ENCODE peak calls at places on chromosomes 7 and 10, in four cellular contexts. One of them, this sample, is unnamed.

GRCh38 chr7:30391806-30392205 is 86.8 kb downstream of the NOD1 start:
- DNase-seq in activated naive CD4-positive, alpha-beta T cell treated with anti-CD3 and anti-CD28 coated beads for 36 hours: no peak
- DNase-seq in activated CD4-positive, alpha-beta T cell treated with anti-CD3 and anti-CD28 coated beads, Interleukin-2, amount 50 U/mL, for 24 hours: no peak
- DNase-seq in stimulated activated CD8-positive, alpha-beta memory T cell treated with anti-CD3 and anti-CD28 coated beads, Interleukin-12 subunit alpha, Interleukin-12 subunit beta, amount 100 ng/mL, for 1 hour: no peak
- DNase-seq in this sample: no peak

GRCh38 chr7:81231203-81231922 is 312.5 kb upstream of the SEMA3C start:
- DNase-seq in activated naive CD4-positive, alpha-beta T cell treated with anti-CD3 and anti-CD28 coated beads for 36 hours: no peak
- DNase-seq in activated CD4-positive, alpha-beta T cell treated with anti-CD3 and anti-CD28 coated beads, Interleukin-2, amount 50 U/mL, for 24 hours: no peak
- DNase-seq in stimulated activated CD8-positive, alpha-beta memory T cell treated with anti-CD3 and anti-CD28 coated beads, Interleukin-12 subunit alpha, Interleukin-12 subunit beta, amount 100 ng/mL, for 1 hour: no peak
- DNase-seq in this sample: no peak

GRCh38 chr10:63375458-63375857 is 90.3 kb downstream of the JMJD1C start:
- DNase-seq in activated naive CD4-positive, alpha-beta T cell treated with anti-CD3 and anti-CD28 coated beads for 36 hours: no peak
- DNase-seq in activated CD4-positive, alpha-beta T cell treated with anti-CD3 and anti-CD28 coated beads, Interleukin-2, amount 50 U/mL, for 24 hours: no peak
- DNase-seq in stimulated activated CD8-positive, alpha-beta memory T cell treated with anti-CD3 and anti-CD28 coated beads, Interleukin-12 subunit alpha, Interleukin-12 subunit beta, amount 100 ng/mL, for 1 hour: no peak
- DNase-seq in this sample: no peak

GRCh38 chr7:39554583-39555140 is 11.5 kb upstream of the YAE1 start:
- DNase-seq in activated naive CD4-positive, alpha-beta T cell treated with anti-CD3 and anti-CD28 coated beads for 36 hours: no peak
- DNase-seq in activated CD4-positive, alpha-beta T cell treated with anti-CD3 and anti-CD28 coated beads, Interleukin-2, amount 50 U/mL, for 24 hours: no peak
- DNase-seq in stimulated activated CD8-positive, alpha-beta memory T cell treated with anti-CD3 and anti-CD28 coated beads, Interleukin-12 subunit alpha, Interleukin-12 subunit beta, amount 100 ng/mL, for 1 hour: no peak
- DNase-seq in this sample: no peak

GRCh38 chr7:156064921-156065386 is 252.7 kb upstream of the SHH start:
- DNase-seq in activated naive CD4-positive, alpha-beta T cell treated with anti-CD3 and anti-CD28 coated beads for 36 hours: no peak
- DNase-seq in activated CD4-positive, alpha-beta T cell treated with anti-CD3 and anti-CD28 coated beads, Interleukin-2, amount 50 U/mL, for 24 hours: no peak
- DNase-seq in stimulated activated CD8-positive, alpha-beta memory T cell treated with anti-CD3 and anti-CD28 coated beads, Interleukin-12 subunit alpha, Interleukin-12 subunit beta, amount 100 ng/mL, for 1 hour: no peak
- DNase-seq in this sample: no peak

GRCh38 chr10:36888925-36889573 is 236.3 kb upstream of the ANKRD30A start:
- DNase-seq in activated naive CD4-positive, alpha-beta T cell treated with anti-CD3 and anti-CD28 coated beads for 36 hours: peak
- DNase-seq in activated CD4-positive, alpha-beta T cell treated with anti-CD3 and anti-CD28 coated beads, Interleukin-2, amount 50 U/mL, for 24 hours: no peak
- DNase-seq in stimulated activated CD8-positive, alpha-beta memory T cell treated with anti-CD3 and anti-CD28 coated beads, Interleukin-12 subunit alpha, Interleukin-12 subunit beta, amount 100 ng/mL, for 1 hour: peak
- DNase-seq in this sample: peak

GRCh38 chr7:27814054-27814453 is 74.1 kb downstream of the TAX1BP1 start:
- DNase-seq in activated naive CD4-positive, alpha-beta T cell treated with anti-CD3 and anti-CD28 coated beads for 36 hours: no peak
- DNase-seq in activated CD4-positive, alpha-beta T cell treated with anti-CD3 and anti-CD28 coated beads, Interleukin-2, amount 50 U/mL, for 24 hours: no peak
- DNase-seq in stimulated activated CD8-positive, alpha-beta memory T cell treated with anti-CD3 and anti-CD28 coated beads, Interleukin-12 subunit alpha, Interleukin-12 subunit beta, amount 100 ng/mL, for 1 hour: no peak
- DNase-seq in this sample: no peak

GRCh38 chr10:86792768-86793167 is 36.3 kb downstream of the BMPR1A start:
- DNase-seq in activated naive CD4-positive, alpha-beta T cell treated with anti-CD3 and anti-CD28 coated beads for 36 hours: no peak
- DNase-seq in activated CD4-positive, alpha-beta T cell treated with anti-CD3 and anti-CD28 coated beads, Interleukin-2, amount 50 U/mL, for 24 hours: no peak
- DNase-seq in stimulated activated CD8-positive, alpha-beta memory T cell treated with anti-CD3 and anti-CD28 coated beads, Interleukin-12 subunit alpha, Interleukin-12 subunit beta, amount 100 ng/mL, for 1 hour: no peak
- DNase-seq in this sample: no peak

GRCh38 chr10:58513189-58514101 is 773 bp downstream of the BICC1 start:
- DNase-seq in activated naive CD4-positive, alpha-beta T cell treated with anti-CD3 and anti-CD28 coated beads for 36 hours: no peak
- DNase-seq in activated CD4-positive, alpha-beta T cell treated with anti-CD3 and anti-CD28 coated beads, Interleukin-2, amount 50 U/mL, for 24 hours: no peak
- DNase-seq in stimulated activated CD8-positive, alpha-beta memory T cell treated with anti-CD3 and anti-CD28 coated beads, Interleukin-12 subunit alpha, Interleukin-12 subunit beta, amount 100 ng/mL, for 1 hour: no peak
- DNase-seq in this sample: peak

GRCh38 chr7:288671-289101 is 1.3 kb upstream of the FOXL3 start:
- DNase-seq in activated naive CD4-positive, alpha-beta T cell treated with anti-CD3 and anti-CD28 coated beads for 36 hours: no peak
- DNase-seq in activated CD4-positive, alpha-beta T cell treated with anti-CD3 and anti-CD28 coated beads, Interleukin-2, amount 50 U/mL, for 24 hours: no peak
- DNase-seq in stimulated activated CD8-positive, alpha-beta memory T cell treated with anti-CD3 and anti-CD28 coated beads, Interleukin-12 subunit alpha, Interleukin-12 subunit beta, amount 100 ng/mL, for 1 hour: no peak
- DNase-seq in this sample: no peak

GRCh38 chr10:3806603-3807002 is 21.6 kb upstream of the KLF6 start:
- DNase-seq in activated naive CD4-positive, alpha-beta T cell treated with anti-CD3 and anti-CD28 coated beads for 36 hours: no peak
- DNase-seq in activated CD4-positive, alpha-beta T cell treated with anti-CD3 and anti-CD28 coated beads, Interleukin-2, amount 50 U/mL, for 24 hours: no peak
- DNase-seq in stimulated activated CD8-positive, alpha-beta memory T cell treated with anti-CD3 and anti-CD28 coated beads, Interleukin-12 subunit alpha, Interleukin-12 subunit beta, amount 100 ng/mL, for 1 hour: no peak
- DNase-seq in this sample: no peak

GRCh38 chr10:94225589-94225988 is 137.2 kb downstream of the NOC3L start:
- DNase-seq in activated naive CD4-positive, alpha-beta T cell treated with anti-CD3 and anti-CD28 coated beads for 36 hours: no peak
- DNase-seq in activated CD4-positive, alpha-beta T cell treated with anti-CD3 and anti-CD28 coated beads, Interleukin-2, amount 50 U/mL, for 24 hours: no peak
- DNase-seq in stimulated activated CD8-positive, alpha-beta memory T cell treated with anti-CD3 and anti-CD28 coated beads, Interleukin-12 subunit alpha, Interleukin-12 subunit beta, amount 100 ng/mL, for 1 hour: no peak
- DNase-seq in this sample: no peak

GRCh38 chr7:44226396-44226753 is 25.6 kb downstream of the YKT6 start:
- DNase-seq in activated naive CD4-positive, alpha-beta T cell treated with anti-CD3 and anti-CD28 coated beads for 36 hours: no peak
- DNase-seq in activated CD4-positive, alpha-beta T cell treated with anti-CD3 and anti-CD28 coated beads, Interleukin-2, amount 50 U/mL, for 24 hours: no peak
- DNase-seq in stimulated activated CD8-positive, alpha-beta memory T cell treated with anti-CD3 and anti-CD28 coated beads, Interleukin-12 subunit alpha, Interleukin-12 subunit beta, amount 100 ng/mL, for 1 hour: no peak
- DNase-seq in this sample: no peak

GRCh38 chr10:12774219-12774894 is 227.2 kb downstream of the CCDC3 start:
- DNase-seq in activated naive CD4-positive, alpha-beta T cell treated with anti-CD3 and anti-CD28 coated beads for 36 hours: no peak
- DNase-seq in activated CD4-positive, alpha-beta T cell treated with anti-CD3 and anti-CD28 coated beads, Interleukin-2, amount 50 U/mL, for 24 hours: no peak
- DNase-seq in stimulated activated CD8-positive, alpha-beta memory T cell treated with anti-CD3 and anti-CD28 coated beads, Interleukin-12 subunit alpha, Interleukin-12 subunit beta, amount 100 ng/mL, for 1 hour: no peak
- DNase-seq in this sample: no peak

GRCh38 chr7:2445047-2445446 is 31.2 kb downstream of the GRIFIN start:
- DNase-seq in activated naive CD4-positive, alpha-beta T cell treated with anti-CD3 and anti-CD28 coated beads for 36 hours: no peak
- DNase-seq in activated CD4-positive, alpha-beta T cell treated with anti-CD3 and anti-CD28 coated beads, Interleukin-2, amount 50 U/mL, for 24 hours: no peak
- DNase-seq in stimulated activated CD8-positive, alpha-beta memory T cell treated with anti-CD3 and anti-CD28 coated beads, Interleukin-12 subunit alpha, Interleukin-12 subunit beta, amount 100 ng/mL, for 1 hour: no peak
- DNase-seq in this sample: no peak

GRCh38 chr7:969403-969802 is 5.9 kb downstream of the COX19 start:
- DNase-seq in activated naive CD4-positive, alpha-beta T cell treated with anti-CD3 and anti-CD28 coated beads for 36 hours: no peak
- DNase-seq in activated CD4-positive, alpha-beta T cell treated with anti-CD3 and anti-CD28 coated beads, Interleukin-2, amount 50 U/mL, for 24 hours: no peak
- DNase-seq in stimulated activated CD8-positive, alpha-beta memory T cell treated with anti-CD3 and anti-CD28 coated beads, Interleukin-12 subunit alpha, Interleukin-12 subunit beta, amount 100 ng/mL, for 1 hour: no peak
- DNase-seq in this sample: no peak

GRCh38 chr7:24138366-24138765 is 145.6 kb upstream of the NPY start:
- DNase-seq in activated naive CD4-positive, alpha-beta T cell treated with anti-CD3 and anti-CD28 coated beads for 36 hours: no peak
- DNase-seq in activated CD4-positive, alpha-beta T cell treated with anti-CD3 and anti-CD28 coated beads, Interleukin-2, amount 50 U/mL, for 24 hours: no peak
- DNase-seq in stimulated activated CD8-positive, alpha-beta memory T cell treated with anti-CD3 and anti-CD28 coated beads, Interleukin-12 subunit alpha, Interleukin-12 subunit beta, amount 100 ng/mL, for 1 hour: no peak
- DNase-seq in this sample: no peak

GRCh38 chr10:120735773-120736371 is 115.3 kb upstream of the WDR11 start:
- DNase-seq in activated naive CD4-positive, alpha-beta T cell treated with anti-CD3 and anti-CD28 coated beads for 36 hours: no peak
- DNase-seq in activated CD4-positive, alpha-beta T cell treated with anti-CD3 and anti-CD28 coated beads, Interleukin-2, amount 50 U/mL, for 24 hours: no peak
- DNase-seq in stimulated activated CD8-positive, alpha-beta memory T cell treated with anti-CD3 and anti-CD28 coated beads, Interleukin-12 subunit alpha, Interleukin-12 subunit beta, amount 100 ng/mL, for 1 hour: no peak
- DNase-seq in this sample: no peak

GRCh38 chr10:11237571-11237970 is 219.9 kb downstream of the CELF2 start:
- DNase-seq in activated naive CD4-positive, alpha-beta T cell treated with anti-CD3 and anti-CD28 coated beads for 36 hours: peak
- DNase-seq in activated CD4-positive, alpha-beta T cell treated with anti-CD3 and anti-CD28 coated beads, Interleukin-2, amount 50 U/mL, for 24 hours: no peak
- DNase-seq in stimulated activated CD8-positive, alpha-beta memory T cell treated with anti-CD3 and anti-CD28 coated beads, Interleukin-12 subunit alpha, Interleukin-12 subunit beta, amount 100 ng/mL, for 1 hour: no peak
- DNase-seq in this sample: peak

GRCh38 chr10:126919426-126919825 is 14.2 kb downstream of the DOCK1 start:
- DNase-seq in activated naive CD4-positive, alpha-beta T cell treated with anti-CD3 and anti-CD28 coated beads for 36 hours: no peak
- DNase-seq in activated CD4-positive, alpha-beta T cell treated with anti-CD3 and anti-CD28 coated beads, Interleukin-2, amount 50 U/mL, for 24 hours: no peak
- DNase-seq in stimulated activated CD8-positive, alpha-beta memory T cell treated with anti-CD3 and anti-CD28 coated beads, Interleukin-12 subunit alpha, Interleukin-12 subunit beta, amount 100 ng/mL, for 1 hour: no peak
- DNase-seq in this sample: no peak

GRCh38 chr10:3902809-3903410 is 117.9 kb upstream of the KLF6 start:
- DNase-seq in activated naive CD4-positive, alpha-beta T cell treated with anti-CD3 and anti-CD28 coated beads for 36 hours: no peak
- DNase-seq in activated CD4-positive, alpha-beta T cell treated with anti-CD3 and anti-CD28 coated beads, Interleukin-2, amount 50 U/mL, for 24 hours: no peak
- DNase-seq in stimulated activated CD8-positive, alpha-beta memory T cell treated with anti-CD3 and anti-CD28 coated beads, Interleukin-12 subunit alpha, Interleukin-12 subunit beta, amount 100 ng/mL, for 1 hour: no peak
- DNase-seq in this sample: no peak

GRCh38 chr10:67780759-67781538 is 57.0 kb downstream of the DNAJC12 start:
- DNase-seq in activated naive CD4-positive, alpha-beta T cell treated with anti-CD3 and anti-CD28 coated beads for 36 hours: no peak
- DNase-seq in activated CD4-positive, alpha-beta T cell treated with anti-CD3 and anti-CD28 coated beads, Interleukin-2, amount 50 U/mL, for 24 hours: no peak
- DNase-seq in stimulated activated CD8-positive, alpha-beta memory T cell treated with anti-CD3 and anti-CD28 coated beads, Interleukin-12 subunit alpha, Interleukin-12 subunit beta, amount 100 ng/mL, for 1 hour: no peak
- DNase-seq in this sample: no peak

GRCh38 chr10:114172241-114172640 is 1.8 kb downstream of the CCDC186 start:
- DNase-seq in activated naive CD4-positive, alpha-beta T cell treated with anti-CD3 and anti-CD28 coated beads for 36 hours: no peak
- DNase-seq in activated CD4-positive, alpha-beta T cell treated with anti-CD3 and anti-CD28 coated beads, Interleukin-2, amount 50 U/mL, for 24 hours: no peak
- DNase-seq in stimulated activated CD8-positive, alpha-beta memory T cell treated with anti-CD3 and anti-CD28 coated beads, Interleukin-12 subunit alpha, Interleukin-12 subunit beta, amount 100 ng/mL, for 1 hour: no peak
- DNase-seq in this sample: no peak